ENCODE peak calls at places on chromosomes 1 and 21, in four cellular contexts. Q is K562, D is Panc1, M is HepG2. T is an unnamed sample.

GRCh38 chr21:29382029-29382654 is 83.4 kb downstream of the BACH1 start:
- DNase-seq in Q (no peak), D (no peak), M (peak; percentile 10), T (no peak)

GRCh38 chr1:161849518-161849917 is 83.4 kb downstream of the ATF6 start:
- DNase-seq in Q (no peak), D (no peak), M (no peak), T (no peak)

GRCh38 chr1:34547043-34547674 is 207.7 kb upstream of the GJB5 start:
- DNase-seq in Q (no peak), D (no peak), M (peak; percentile 37), T (peak; percentile 7)

GRCh38 chr1:233254039-233254362 is 41.5 kb downstream of the PCNX2 start:
- DNase-seq in Q (no peak), D (no peak), M (no peak), T (no peak)

GRCh38 chr1:20723537-20724363 is 5.9 kb upstream of the KIF17 start:
- DNase-seq in Q (no peak), D (no peak), M (no peak), T (no peak)

GRCh38 chr1:108199781-108200626 is at the start of gene SLC25A24:
- DNase-seq in Q (peak; percentile 93), D (no peak), M (peak; percentile 47), T (peak; percentile 29)

GRCh38 chr1:18768086-18768485 is 91.4 kb downstream of the TAS1R2 start:
- DNase-seq in Q (no peak), D (no peak), M (no peak), T (no peak)

GRCh38 chr1:206486995-206487788 is 16.9 kb downstream of the IKBKE start:
- DNase-seq in Q (no peak), D (no peak), M (no peak), T (no peak)

GRCh38 chr1:42680921-42681683 is 1.1 kb upstream of the YBX1 start:
- DNase-seq in Q (no peak), D (no peak), M (no peak), T (no peak)

GRCh38 chr1:155282488-155283086 is 5.3 kb downstream of the HCN3 start:
- DNase-seq in Q (peak; percentile 90), D (no peak), M (no peak), T (no peak)

GRCh38 chr1:19484793-19485361 is 462 bp downstream of the CAPZB start:
- DNase-seq in Q (peak; percentile 95), D (no peak), M (no peak), T (no peak)

GRCh38 chr1:18072066-18072465 is 35.5 kb upstream of the IGSF21 start:
- DNase-seq in Q (no peak), D (no peak), M (no peak), T (no peak)

GRCh38 chr21:15124731-15125130 is 59.9 kb upstream of the NRIP1 start:
- DNase-seq in Q (no peak), D (no peak), M (no peak), T (no peak)

GRCh38 chr1:150748859-150749719 is 16.5 kb downstream of the CTSS start:
- DNase-seq in Q (peak; percentile 34), D (no peak), M (no peak), T (no peak)

GRCh38 chr1:154423303-154423987 is 18.3 kb downstream of the IL6R start:
- DNase-seq in Q (no peak), D (no peak), M (no peak), T (no peak)

GRCh38 chr21:26490771-26491170 is 82.3 kb downstream of the CYYR1 start:
- DNase-seq in Q (no peak), D (no peak), M (no peak), T (no peak)

GRCh38 chr21:18155508-18156193 is 89.0 kb upstream of the CHODL start:
- DNase-seq in Q (no peak), D (no peak), M (no peak), T (no peak)

GRCh38 chr1:240888039-240888786 is 276.3 kb upstream of the GREM2 start:
- DNase-seq in Q (peak; percentile 70), D (peak; percentile 36), M (peak; percentile 12), T (peak; percentile 3)

GRCh38 chr1:225651872-225652725 is 824 bp downstream of the ENAH start:
- DNase-seq in Q (no peak), D (no peak), M (peak; percentile 49), T (no peak)

GRCh38 chr21:43810505-43811261 is 21.3 kb downstream of the RRP1 start:
- DNase-seq in Q (peak; percentile 93), D (no peak), M (peak; percentile 75), T (peak; percentile 36)

GRCh38 chr1:67170751-67171573 is 4.7 kb downstream of the IL23R start:
- DNase-seq in Q (no peak), D (no peak), M (no peak), T (no peak)

GRCh38 chr1:93056214-93056613 is 22.9 kb upstream of the MTF2 start:
- DNase-seq in Q (peak; percentile 27), D (no peak), M (peak; percentile 29), T (no peak)

GRCh38 chr1:167762061-167762746 is 40.4 kb downstream of the MPZL1 start:
- DNase-seq in Q (no peak), D (no peak), M (no peak), T (no peak)

GRCh38 chr1:207404849-207405525 is 49.1 kb upstream of the CR2 start:
- DNase-seq in Q (peak; percentile 66), D (peak; percentile 42), M (peak; percentile 81), T (peak; percentile 65)

GRCh38 chr1:33893147-33893830 is 29.4 kb downstream of the HMGB4 start:
- DNase-seq in Q (no peak), D (no peak), M (no peak), T (no peak)

GRCh38 chr1:15038232-15039016 is 115.1 kb upstream of the TMEM51 start:
- DNase-seq in Q (peak; percentile 61), D (peak; percentile 42), M (peak; percentile 61), T (peak; percentile 77)

GRCh38 chr1:66998972-66999371 is 55.0 kb downstream of the SLC35D1 start:
- DNase-seq in Q (no peak), D (no peak), M (no peak), T (no peak)

GRCh38 chr1:66380452-66381212 is 153.3 kb upstream of the SGIP1 start:
- DNase-seq in Q (no peak), D (no peak), M (no peak), T (no peak)

GRCh38 chr1:9399510-9400424 is 107.1 kb downstream of the SPSB1 start:
- DNase-seq in Q (no peak), D (no peak), M (peak; percentile 65), T (no peak)

GRCh38 chr1:84540759-84541158 is 33.5 kb downstream of the CTBS start:
- DNase-seq in Q (no peak), D (no peak), M (no peak), T (no peak)

GRCh38 chr1:202187040-202187671 is 6.4 kb upstream of the LGR6 start:
- DNase-seq in Q (no peak), D (no peak), M (no peak), T (no peak)

GRCh38 chr1:11289064-11289463 is 16.1 kb downstream of the UBIAD1 start:
- DNase-seq in Q (no peak), D (no peak), M (no peak), T (no peak)

GRCh38 chr1:145975216-145975615 is 10.7 kb downstream of the POLR3GL start:
- DNase-seq in Q (no peak), D (no peak), M (no peak), T (no peak)

GRCh38 chr21:45051580-45052434 is 22.6 kb upstream of the ADARB1 start:
- DNase-seq in Q (no peak), D (no peak), M (no peak), T (no peak)
- TF ChIP-seq TCF7L2 in Q (no peak), D (no peak), M (no peak), T (no peak)

DNA sequence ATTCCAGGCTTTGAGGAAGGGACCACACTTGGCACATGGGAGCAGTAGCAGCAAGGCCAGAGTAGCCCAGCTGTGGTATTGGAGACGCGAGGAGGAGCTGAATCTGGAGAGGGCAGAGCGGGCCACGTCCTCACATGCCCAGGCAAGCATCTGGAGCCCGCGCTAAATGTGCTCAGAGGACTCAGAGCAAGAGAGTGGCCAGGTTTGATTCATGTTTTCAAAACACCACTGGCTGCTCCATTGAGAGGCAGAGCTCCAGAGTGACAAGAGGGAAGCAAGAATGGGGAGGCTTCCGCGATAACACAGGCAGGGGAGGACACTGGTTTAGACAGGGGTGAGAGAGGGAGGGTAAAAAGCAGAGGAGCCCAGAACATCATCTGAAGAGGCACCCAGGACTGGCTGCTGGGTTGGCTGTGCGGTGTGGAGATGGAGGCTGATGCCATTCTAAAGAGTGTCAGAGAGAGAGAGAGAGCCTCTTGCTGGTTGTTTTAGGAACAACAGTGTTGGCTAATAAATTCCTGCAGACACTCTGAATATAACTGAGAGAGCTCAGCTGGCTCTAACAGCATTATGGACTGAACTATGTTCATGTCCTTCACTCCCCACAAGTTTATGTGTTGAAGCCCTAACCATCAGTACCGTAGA is 32.3 kb downstream of the RCAN1 start:
- DNase-seq in Q (peak; percentile 32), D (no peak), M (peak; percentile 37), T (no peak)
- TF ChIP-seq TCF7L2 in Q (no peak), D (no peak), M (no peak), T (no peak)

GRCh38 chr1:215891266-215891665 is 324.2 kb downstream of the KCTD3 start:
- DNase-seq in Q (no peak), D (no peak), M (no peak), T (no peak)

GRCh38 chr1:215890438-215890837 is 323.3 kb downstream of the KCTD3 start:
- DNase-seq in Q (no peak), D (no peak), M (no peak), T (no peak)

GRCh38 chr1:215888159-215888558 is 321.1 kb downstream of the KCTD3 start:
- DNase-seq in Q (no peak), D (no peak), M (no peak), T (no peak)

GRCh38 chr1:215894617-215895016 is 327.5 kb downstream of the KCTD3 start:
- DNase-seq in Q (no peak), D (no peak), M (no peak), T (no peak)

DNA sequence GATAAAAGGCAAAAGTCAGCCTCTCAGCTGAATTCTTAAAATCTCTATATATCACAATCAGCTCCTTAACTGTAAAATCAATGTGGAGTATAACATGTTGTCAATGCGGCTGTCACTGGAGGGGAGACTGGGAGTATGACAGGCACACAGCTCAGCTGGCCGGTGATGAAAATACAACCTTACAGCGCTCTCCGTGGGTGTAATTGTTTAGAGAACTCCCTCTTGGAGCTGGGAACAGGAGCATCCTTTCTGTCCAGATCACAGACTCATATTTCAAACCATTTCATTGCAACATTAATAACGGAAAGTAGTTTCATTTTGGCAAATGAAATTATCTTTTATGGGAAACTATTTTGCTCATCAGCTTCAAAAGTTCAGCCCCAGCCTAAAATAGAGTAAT is 324.6 kb downstream of the KCTD3 start:
- DNase-seq in Q (no peak), D (no peak), M (no peak), T (no peak)
- TF ChIP-seq TCF7L2 in Q (no peak), D (no peak), M (no peak), T (no peak)

DNA sequence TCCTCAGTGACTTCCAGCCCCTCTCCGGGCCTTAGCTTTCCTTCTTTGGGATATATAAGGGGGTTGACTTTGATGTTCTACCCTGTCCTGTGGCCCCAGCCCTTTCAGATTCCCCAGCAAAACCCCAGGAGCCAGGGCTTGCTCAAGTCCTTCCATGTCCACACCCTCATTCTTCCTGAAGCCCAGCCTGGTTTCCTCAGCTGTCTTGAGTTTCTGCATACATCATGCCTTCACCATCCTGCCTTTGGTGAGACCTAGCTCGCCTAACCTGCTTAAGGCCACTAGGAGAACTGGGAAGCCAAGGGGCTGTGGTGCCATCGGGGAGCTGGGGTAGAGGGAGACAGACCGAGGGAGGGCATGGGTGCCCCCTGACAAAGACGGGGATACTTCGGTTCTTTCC is 17.2 kb upstream of the PEF1 start:
- DNase-seq in Q (no peak), D (no peak), M (no peak), T (no peak)
- TF ChIP-seq TCF7L2 in Q (no peak), D (no peak), M (no peak), T (no peak)

GRCh38 chr1:198318092-198318491 is 161.3 kb downstream of the NEK7 start:
- DNase-seq in Q (no peak), D (no peak), M (no peak), T (no peak)
- TF ChIP-seq TCF7L2 in Q (no peak), D (no peak), M (no peak), T (no peak)

T was measured in HCT116.